ENCODE peak calls at places on chromosomes 11 and 22, in seven cellular contexts. E is IMR-90, Y is neuronal stem cell, V is H1, O is mesenchymal stem cell, H is mesendoderm, D is trophoblast cell. C is an unnamed sample.

GRCh38 chr11:118834428-118835028 is 43.6 kb upstream of the DDX6 start:
- DNase-seq in E (peak; percentile 23), Y (no peak), V (no peak), O (peak; percentile 48), H (no peak), D (peak; percentile 5), C (no peak)

GRCh38 chr11:8307601-8308000 is 43.9 kb upstream of the LMO1 start:
- DNase-seq in E (no peak), Y (no peak), V (no peak), O (no peak), H (no peak), D (no peak), C (no peak)

GRCh38 chr22:28043269-28043668 is 124.2 kb upstream of the PITPNB start:
- DNase-seq in E (no peak), Y (no peak), V (no peak), O (no peak), H (peak; percentile 15), D (no peak), C (no peak)

GRCh38 chr11:55624531-55624930 is 10.4 kb upstream of the OR4P4 start:
- DNase-seq in E (no peak), Y (no peak), V (no peak), O (no peak), H (no peak), D (no peak), C (no peak)

GRCh38 chr22:37218771-37219411 is 6.6 kb upstream of the SSTR3 start:
- DNase-seq in E (no peak), Y (no peak), V (no peak), O (no peak), H (no peak), D (no peak), C (no peak)

GRCh38 chr11:128701086-128701485 is 7.2 kb downstream of the FLI1 start:
- DNase-seq in E (peak; percentile 74), Y (no peak), V (no peak), O (peak; percentile 61), H (no peak), D (no peak), C (no peak)

GRCh38 chr22:25159028-25159427 is 40.6 kb upstream of the CRYBB3 start:
- DNase-seq in E (no peak), Y (no peak), V (no peak), O (peak; percentile 76), H (peak; percentile 25), D (no peak), C (no peak)

GRCh38 chr11:134074346-134074745 is 5.5 kb downstream of the JAM3 start:
- DNase-seq in E (no peak), Y (no peak), V (no peak), O (no peak), H (no peak), D (no peak), C (no peak)

GRCh38 chr22:26748845-26749244 is 91.5 kb downstream of the MIAT start:
- DNase-seq in E (no peak), Y (no peak), V (no peak), O (no peak), H (no peak), D (no peak), C (no peak)

GRCh38 chr11:37817727-37818270 is 1219.8 kb upstream of the RAG2 start:
- DNase-seq in E (no peak), Y (no peak), V (no peak), O (peak; percentile 18), H (no peak), D (no peak), C (no peak)

GRCh38 chr11:109864834-109865557 is 228.2 kb upstream of the ZC3H12C start:
- DNase-seq in E (peak; percentile 74), Y (no peak), V (no peak), O (peak; percentile 77), H (no peak), D (peak; percentile 97), C (no peak)

GRCh38 chr11:128509990-128510389 is 77.4 kb downstream of the ETS1 start:
- DNase-seq in E (peak; percentile 79), Y (no peak), V (no peak), O (no peak), H (no peak), D (no peak), C (no peak)

GRCh38 chr22:38504731-38505594 is 1.1 kb downstream of the DDX17 start:
- DNase-seq in E (peak; percentile 48), Y (peak; percentile 27), V (no peak), O (peak; percentile 71), H (peak; percentile 82), D (peak; percentile 33), C (no peak)

GRCh38 chr11:105245781-105246315 is 106.3 kb upstream of the CARD18 start:
- DNase-seq in E (peak; percentile 10), Y (no peak), V (no peak), O (peak; percentile 60), H (peak; percentile 29), D (no peak), C (no peak)

GRCh38 chr11:69638941-69639681 is 1.8 kb upstream of the CCND1 start:
- DNase-seq in E (peak; percentile 97), Y (peak; percentile 95), V (peak; percentile 88), O (peak; percentile 97), H (peak; percentile 99), D (peak; percentile 87), C (peak; percentile 98)

GRCh38 chr22:32615874-32616564 is 141.4 kb downstream of the FBXO7 start:
- DNase-seq in E (no peak), Y (no peak), V (no peak), O (no peak), H (peak; percentile 40), D (no peak), C (peak; percentile 69)

GRCh38 chr11:121887564-121887963 is 228.5 kb downstream of the BLID start:
- DNase-seq in E (no peak), Y (peak; percentile 18), V (no peak), O (no peak), H (no peak), D (no peak), C (no peak)

GRCh38 chr11:121889168-121889567 is 226.8 kb downstream of the BLID start:
- DNase-seq in E (peak; percentile 41), Y (no peak), V (no peak), O (no peak), H (no peak), D (no peak), C (no peak)

GRCh38 chr11:121886956-121887355 is 229.1 kb downstream of the BLID start:
- DNase-seq in E (no peak), Y (no peak), V (no peak), O (no peak), H (no peak), D (no peak), C (no peak)

GRCh38 chr11:121884601-121885000 is 231.4 kb downstream of the BLID start:
- DNase-seq in E (no peak), Y (no peak), V (no peak), O (no peak), H (no peak), D (no peak), C (no peak)

DNA sequence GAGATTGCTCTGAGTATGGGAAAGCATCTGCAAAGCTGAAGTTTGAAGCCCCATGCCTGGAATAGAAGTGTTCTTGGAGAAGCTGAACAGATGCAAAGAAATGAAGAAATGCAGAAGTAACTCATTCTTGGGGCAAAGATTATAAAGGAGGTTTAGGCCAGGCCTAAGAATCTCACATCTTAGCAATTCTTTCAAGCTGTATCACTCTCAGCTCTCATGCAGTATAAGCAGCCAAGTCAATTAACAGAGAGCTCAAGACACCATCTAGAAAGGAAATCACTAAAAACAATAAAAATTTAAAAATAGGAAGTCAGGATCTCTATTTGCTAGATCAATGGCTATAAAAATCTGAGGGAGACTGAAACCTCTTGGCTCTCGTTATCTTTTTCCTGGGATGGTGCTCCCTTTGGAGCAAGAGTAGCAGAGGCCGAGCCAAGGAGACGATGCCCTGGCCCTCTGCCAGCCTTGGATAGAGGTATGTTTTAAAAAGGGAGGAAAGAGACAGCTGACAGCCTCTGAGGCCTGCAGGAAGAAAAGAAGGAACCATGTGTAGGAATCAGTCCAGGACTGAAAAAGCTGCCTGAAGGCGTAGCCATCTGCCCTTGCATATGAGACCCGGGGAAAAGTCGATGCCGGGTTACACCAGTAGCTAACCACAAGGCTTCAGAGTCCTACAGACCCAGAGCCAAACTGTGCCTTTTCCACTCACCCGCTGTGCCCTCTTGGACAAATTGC is 229.8 kb downstream of the BLID start:
- DNase-seq in E (no peak), Y (no peak), V (no peak), O (no peak), H (no peak), D (no peak), C (no peak)
- H2BK5ac ChIP-seq in E (no peak overlapping the region), Y (no peak overlapping the region), V (no peak overlapping the region), O (no peak overlapping the region), H (no peak overlapping the region), D (no peak overlapping the region), C (no peak overlapping the region)

GRCh38 chr11:44236261-44236660 is 73.7 kb downstream of the ALX4 start:
- DNase-seq in E (no peak), Y (no peak), V (no peak), O (no peak), H (no peak), D (no peak), C (no peak)
- H2BK5ac ChIP-seq in E (no peak overlapping the region), Y (no peak overlapping the region), V (no peak overlapping the region), O (no peak overlapping the region), H (no peak overlapping the region), D (no peak overlapping the region), C (no peak overlapping the region)

GRCh38 chr11:12013771-12014170 is 5.3 kb upstream of the DKK3 start:
- DNase-seq in E (no peak), Y (no peak), V (no peak), O (no peak), H (peak; percentile 38), D (no peak), C (no peak)
- H2BK5ac ChIP-seq in E (no peak overlapping the region), Y (no peak overlapping the region), V (no peak overlapping the region), O (no peak overlapping the region), H (no peak overlapping the region), D (no peak overlapping the region), C (no peak overlapping the region)

DNA sequence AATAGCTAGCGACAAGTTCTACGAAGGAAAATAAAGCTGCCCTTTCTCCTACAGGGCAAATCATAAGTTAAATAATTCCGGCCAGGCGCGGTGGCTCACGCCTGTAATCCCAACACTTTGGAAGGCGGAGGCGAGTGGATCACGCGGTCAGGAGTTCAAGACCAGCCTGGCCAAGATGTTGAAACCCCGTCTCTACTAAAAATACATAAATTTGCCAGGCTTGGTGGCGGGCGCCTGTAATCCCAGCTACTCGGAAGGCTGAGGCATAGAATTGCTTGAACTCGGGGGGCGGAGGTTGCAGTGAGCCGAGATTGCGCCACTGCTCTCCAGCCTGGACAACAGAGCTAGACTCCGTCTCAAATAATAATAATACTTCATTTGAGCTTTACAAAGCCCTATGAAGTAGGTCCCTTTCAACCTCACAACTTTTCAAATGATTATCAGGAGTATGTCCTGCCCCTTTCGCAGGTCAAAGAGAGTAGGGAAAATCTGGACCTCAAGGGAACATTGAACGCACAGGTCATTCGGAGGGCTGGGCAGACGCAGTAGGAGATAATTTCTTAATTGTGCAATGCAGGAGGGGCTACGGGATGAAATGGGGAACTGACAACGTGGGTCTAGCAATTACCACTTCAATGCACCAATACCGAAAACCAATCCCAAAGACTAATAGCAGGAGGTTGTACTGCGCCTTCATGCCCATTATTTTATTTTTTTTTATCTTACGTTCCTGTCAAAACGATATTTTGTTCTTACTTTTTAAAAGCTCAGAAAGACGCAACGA is 590 bp downstream of the COMMD9 start:
- DNase-seq in E (no peak), Y (no peak), V (no peak), O (no peak), H (peak; percentile 11), D (peak; percentile 45), C (no peak)
- H2BK5ac ChIP-seq in E (no peak overlapping the region), Y (no peak overlapping the region), V (no peak overlapping the region), O (no peak overlapping the region), H (no peak overlapping the region), D (no peak overlapping the region), C (no peak overlapping the region)